ENCODE peak calls at places on chromosomes 12 and 14, in eight cellular contexts. N is neural progenitor cell, I is Caco-2, K is tibial nerve, B is Peyer's patch, H is OCI-LY7, V is coronary artery, E is epithelial cell of proximal tubule. C is an unnamed sample.

GRCh38 chr12:108879615-108880254 is at the start of gene DAO:
- DNase-seq in N (no peak), I (no peak), K (no peak), B (no peak), H (no peak), V (no peak), E (no peak), C (no peak)

GRCh38 chr14:31258427-31259039 is 50.9 kb upstream of the HECTD1 start:
- DNase-seq in N (no peak), I (no peak), K (no peak), B (no peak), H (no peak), V (no peak), E (no peak), C (no peak)

GRCh38 chr12:68745904-68746571 is at the start of gene SLC35E3:
- DNase-seq in N (peak), I (peak), K (peak), B (peak), H (peak), V (peak), E (no peak), C (peak)

GRCh38 chr14:75257241-75257640 is 21.4 kb upstream of the FOS start:
- DNase-seq in N (no peak), I (no peak), K (no peak), B (no peak), H (no peak), V (no peak), E (no peak), C (no peak)

GRCh38 chr14:67971627-67972625 is 152.3 kb downstream of the RAD51B start:
- DNase-seq in N (no peak), I (no peak), K (no peak), B (no peak), H (no peak), V (no peak), E (no peak), C (peak)

GRCh38 chr12:82682851-82683261 is 3.9 kb upstream of the TMTC2 start:
- DNase-seq in N (no peak), I (no peak), K (no peak), B (no peak), H (peak), V (no peak), E (no peak), C (no peak)

GRCh38 chr12:120466560-120467315 is 2.8 kb downstream of the SRSF9 start:
- DNase-seq in N (peak), I (peak), K (no peak), B (no peak), H (peak), V (no peak), E (no peak), C (peak)

GRCh38 chr12:53536962-53537361 is 29.7 kb upstream of the NPFF start:
- DNase-seq in N (no peak), I (no peak), K (no peak), B (no peak), H (no peak), V (no peak), E (no peak), C (no peak)

GRCh38 chr12:49470986-49471385 is 67.8 kb upstream of the KCNH3 start:
- DNase-seq in N (no peak), I (no peak), K (no peak), B (no peak), H (no peak), V (no peak), E (no peak), C (no peak)

GRCh38 chr14:49861923-49862673 is 9.5 kb upstream of the NEMF start:
- DNase-seq in N (peak), I (peak), K (peak), B (peak), H (peak), V (peak), E (peak), C (peak)

GRCh38 chr12:92194566-92194965 is 48.9 kb upstream of the BTG1 start:
- DNase-seq in N (peak), I (no peak), K (no peak), B (no peak), H (no peak), V (no peak), E (no peak), C (no peak)

GRCh38 chr14:34685819-34686428 is 28.5 kb downstream of the CFL2 start:
- DNase-seq in N (no peak), I (no peak), K (no peak), B (no peak), H (no peak), V (no peak), E (no peak), C (no peak)

GRCh38 chr12:52344111-52344510 is 22.9 kb upstream of the KRT83 start:
- DNase-seq in N (no peak), I (no peak), K (no peak), B (no peak), H (no peak), V (no peak), E (no peak), C (no peak)

GRCh38 chr12:50545783-50546182 is 41.0 kb downstream of the DIP2B start:
- DNase-seq in N (no peak), I (no peak), K (no peak), B (no peak), H (no peak), V (no peak), E (no peak), C (no peak)

GRCh38 chr12:105170139-105170538 is 62.6 kb downstream of the WASHC4 start:
- DNase-seq in N (no peak), I (no peak), K (no peak), B (no peak), H (no peak), V (no peak), E (no peak), C (no peak)

GRCh38 chr14:58463147-58463546 is 35.6 kb downstream of the KIAA0586 start:
- DNase-seq in N (no peak), I (no peak), K (no peak), B (no peak), H (no peak), V (no peak), E (no peak), C (no peak)

GRCh38 chr14:94346841-94347240 is 23.7 kb upstream of the SERPINA6 start:
- DNase-seq in N (no peak), I (no peak), K (no peak), B (no peak), H (no peak), V (no peak), E (no peak), C (no peak)

GRCh38 chr14:73888971-73889370 is 2.3 kb downstream of the ZNF410 start:
- DNase-seq in N (no peak), I (no peak), K (no peak), B (no peak), H (no peak), V (no peak), E (no peak), C (no peak)
- H3K4me3 ChIP-seq in N (no peak), I (no peak), K (no peak), B (no peak), H (no peak), V (no peak), E (no peak), C (no peak)

DNA sequence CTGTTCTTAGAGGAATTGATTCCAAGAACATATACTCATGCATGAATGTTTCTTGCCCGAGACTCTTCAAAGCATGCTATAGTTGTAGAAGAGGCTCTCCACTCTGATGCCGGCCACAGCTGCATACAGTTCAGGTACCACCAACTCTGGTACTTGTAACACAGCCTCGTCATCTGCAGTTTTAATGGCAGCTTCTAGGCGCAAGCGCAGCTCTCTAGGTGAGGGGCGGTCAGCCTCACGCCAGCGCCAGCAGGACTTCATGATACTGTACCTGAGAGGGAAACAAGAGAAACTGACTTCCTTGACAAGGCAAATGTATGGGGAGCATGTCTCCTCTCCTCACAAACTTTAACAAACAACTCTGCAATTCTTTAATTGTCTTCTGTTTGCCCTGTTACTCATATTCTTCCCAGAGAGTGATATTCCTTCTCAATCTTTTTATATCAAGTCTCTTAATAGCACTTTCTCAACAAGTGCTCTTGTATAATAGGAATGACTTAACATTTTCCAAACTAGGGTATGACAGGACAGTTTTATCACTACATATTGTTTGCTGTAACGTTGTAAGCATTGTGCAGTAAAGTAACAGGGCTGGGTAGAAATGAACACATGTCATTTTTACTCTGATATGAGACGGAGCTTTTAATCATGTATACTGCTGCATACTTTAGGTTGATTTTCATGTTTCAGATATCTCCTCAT is 6.8 kb upstream of the MAGOHB start:
- DNase-seq in N (no peak), I (no peak), K (no peak), B (no peak), H (no peak), V (no peak), E (no peak), C (no peak)
- H3K4me3 ChIP-seq in N (no peak), I (no peak), K (no peak), B (no peak), H (no peak), V (no peak), E (no peak), C (no peak)

DNA sequence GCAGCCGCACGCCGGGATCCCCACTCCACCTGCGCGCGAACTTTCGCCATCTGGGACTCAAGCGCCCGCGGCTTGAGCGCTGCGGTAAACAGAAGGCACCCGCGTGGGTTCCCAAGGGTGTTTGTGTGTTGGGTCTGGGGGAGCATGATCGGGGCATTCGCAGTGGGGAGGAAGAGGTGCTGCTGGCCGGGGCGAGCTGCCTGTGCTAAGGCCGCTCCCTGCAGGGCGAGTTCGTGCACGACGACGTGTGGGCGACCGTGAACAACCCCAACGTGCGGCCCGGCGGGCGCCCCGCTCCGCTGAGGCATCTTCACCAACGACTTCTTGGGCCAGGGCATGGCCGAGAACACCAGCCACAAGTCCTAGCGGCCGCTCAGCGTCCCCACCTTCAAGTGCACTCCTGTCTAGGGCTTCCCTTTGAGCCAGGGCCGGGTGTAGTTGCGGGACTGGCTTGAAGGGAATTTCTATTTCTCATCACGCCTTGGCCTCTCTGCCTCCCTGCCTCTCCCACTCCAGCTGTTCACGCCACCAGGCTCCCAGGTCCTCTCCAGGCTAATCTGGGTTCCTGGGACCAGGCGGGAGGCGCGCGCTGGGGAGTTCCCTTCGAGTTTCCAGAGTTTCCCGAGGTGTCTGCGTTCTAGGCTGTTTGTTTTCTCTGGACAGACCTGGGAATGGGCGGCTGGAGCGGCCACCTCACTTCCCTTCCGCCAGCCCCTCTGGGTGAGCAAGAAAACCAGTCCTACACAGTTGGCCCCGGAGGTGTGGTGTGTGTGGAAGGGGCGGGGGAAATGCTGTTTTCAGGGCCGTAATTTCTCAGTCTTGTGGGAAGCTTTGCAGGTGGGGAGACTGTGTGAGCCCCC is 417.8 kb upstream of the TMTC1 start:
- DNase-seq in N (no peak), I (peak), K (no peak), B (no peak), H (no peak), V (no peak), E (no peak), C (no peak)
- H3K4me3 ChIP-seq in N (no peak), I (no peak), K (peak), B (no peak), H (no peak), V (peak), E (no peak), C (no peak)

GRCh38 chr12:78703820-78704525 is 160.6 kb upstream of the SYT1 start:
- DNase-seq in N (no peak), I (no peak), K (no peak), B (no peak), H (no peak), V (no peak), E (peak), C (no peak)
- H3K4me3 ChIP-seq in N (no peak), I (no peak), K (no peak), B (no peak), H (no peak), V (no peak), E (no peak), C (no peak)

GRCh38 chr12:130919115-130919514 is 34.6 kb upstream of the ADGRD1 start:
- DNase-seq in N (no peak), I (no peak), K (no peak), B (no peak), H (no peak), V (no peak), E (no peak), C (no peak)

GRCh38 chr12:130920119-130920703 is 33.5 kb upstream of the ADGRD1 start:
- DNase-seq in N (no peak), I (no peak), K (no peak), B (no peak), H (no peak), V (no peak), E (no peak), C (no peak)

GRCh38 chr12:130917607-130918006 is 36.1 kb upstream of the ADGRD1 start:
- DNase-seq in N (no peak), I (no peak), K (no peak), B (no peak), H (no peak), V (no peak), E (no peak), C (no peak)

GRCh38 chr12:130911933-130912332 is 40.1 kb downstream of the RAN start:
- DNase-seq in N (no peak), I (no peak), K (no peak), B (no peak), H (no peak), V (no peak), E (no peak), C (no peak)

GRCh38 chr12:130916251-130916911 is 37.3 kb upstream of the ADGRD1 start:
- DNase-seq in N (peak), I (peak), K (no peak), B (peak), H (peak), V (no peak), E (peak), C (no peak)
- H3K4me3 ChIP-seq in N (peak), I (no peak), K (peak), B (no peak), H (peak), V (peak), E (peak), C (no peak)

GRCh38 chr12:77973579-77973978 is 142.9 kb downstream of the NAV3 start:
- DNase-seq in N (no peak), I (no peak), K (no peak), B (no peak), H (no peak), V (no peak), E (no peak), C (no peak)
- H3K4me3 ChIP-seq in N (no peak), I (no peak), K (no peak), B (no peak), H (no peak), V (no peak), E (no peak), C (no peak)